ENCODE peak calls at places on chromosomes 12 and 14, in nine cellular contexts. One of them, this sample, is unnamed.
A peak's percentile ranks its signal among the peaks of the same experiment; 100 is the strongest.

GRCh38 chr12:119913931-119914330 is 36.8 kb upstream of the CIT start:
- DNase-seq in tibial artery: no peak
- DNase-seq in psoas muscle: no peak
- DNase-seq in Peyer's patch: no peak
- DNase-seq in ovary: no peak
- DNase-seq in MM.1S: no peak
- DNase-seq in aorta: no peak
- DNase-seq in spleen: no peak
- DNase-seq in heart right ventricle: no peak
- DNase-seq in this sample: no peak

GRCh38 chr14:94536836-94537235 is 24.4 kb upstream of the SERPINA4 start:
- DNase-seq in tibial artery: no peak
- DNase-seq in psoas muscle: no peak
- DNase-seq in Peyer's patch: no peak
- DNase-seq in ovary: no peak
- DNase-seq in MM.1S: no peak
- DNase-seq in aorta: no peak
- DNase-seq in spleen: no peak
- DNase-seq in heart right ventricle: no peak
- DNase-seq in this sample: no peak

GRCh38 chr12:75571204-75571603 is 59.8 kb upstream of the KRR1 start:
- DNase-seq in tibial artery: no peak
- DNase-seq in psoas muscle: no peak
- DNase-seq in Peyer's patch: no peak
- DNase-seq in ovary: no peak
- DNase-seq in MM.1S: no peak
- DNase-seq in aorta: no peak
- DNase-seq in spleen: no peak
- DNase-seq in heart right ventricle: no peak
- DNase-seq in this sample: no peak

GRCh38 chr12:81520064-81520945 is 238.8 kb downstream of the PPFIA2 start:
- DNase-seq in tibial artery: no peak
- DNase-seq in psoas muscle: no peak
- DNase-seq in Peyer's patch: no peak
- DNase-seq in ovary: no peak
- DNase-seq in MM.1S: peak; percentile 67
- DNase-seq in aorta: no peak
- DNase-seq in spleen: no peak
- DNase-seq in heart right ventricle: no peak
- DNase-seq in this sample: no peak

GRCh38 chr12:64890873-64891468 is 66.5 kb downstream of the TBC1D30 start:
- DNase-seq in tibial artery: no peak
- DNase-seq in psoas muscle: no peak
- DNase-seq in Peyer's patch: no peak
- DNase-seq in ovary: no peak
- DNase-seq in MM.1S: peak; percentile 63
- DNase-seq in aorta: no peak
- DNase-seq in spleen: no peak
- DNase-seq in heart right ventricle: no peak
- DNase-seq in this sample: peak; percentile 5

GRCh38 chr14:50875359-50876090 is 3.7 kb downstream of the ABHD12B start:
- DNase-seq in tibial artery: no peak
- DNase-seq in psoas muscle: no peak
- DNase-seq in Peyer's patch: no peak
- DNase-seq in ovary: no peak
- DNase-seq in MM.1S: peak; percentile 90
- DNase-seq in aorta: no peak
- DNase-seq in spleen: no peak
- DNase-seq in heart right ventricle: no peak
- DNase-seq in this sample: no peak

GRCh38 chr14:67704484-67705089 is 2.9 kb downstream of the RDH12 start:
- DNase-seq in tibial artery: no peak
- DNase-seq in psoas muscle: no peak
- DNase-seq in Peyer's patch: no peak
- DNase-seq in ovary: no peak
- DNase-seq in MM.1S: peak; percentile 47
- DNase-seq in aorta: no peak
- DNase-seq in spleen: no peak
- DNase-seq in heart right ventricle: peak; percentile 16
- DNase-seq in this sample: no peak

GRCh38 chr12:104686196-104686595 is 229.4 kb downstream of the CHST11 start:
- DNase-seq in tibial artery: no peak
- DNase-seq in psoas muscle: no peak
- DNase-seq in Peyer's patch: no peak
- DNase-seq in ovary: no peak
- DNase-seq in MM.1S: no peak
- DNase-seq in aorta: no peak
- DNase-seq in spleen: no peak
- DNase-seq in heart right ventricle: no peak
- DNase-seq in this sample: no peak

GRCh38 chr12:126139355-126139754 is 1074.1 kb downstream of the AACS start:
- DNase-seq in tibial artery: no peak
- DNase-seq in psoas muscle: no peak
- DNase-seq in Peyer's patch: no peak
- DNase-seq in ovary: no peak
- DNase-seq in MM.1S: no peak
- DNase-seq in aorta: no peak
- DNase-seq in spleen: no peak
- DNase-seq in heart right ventricle: no peak
- DNase-seq in this sample: no peak

GRCh38 chr14:103385994-103386491 is 828 bp downstream of the MARK3 start:
- DNase-seq in tibial artery: no peak
- DNase-seq in psoas muscle: peak; percentile 43
- DNase-seq in Peyer's patch: peak; percentile 70
- DNase-seq in ovary: no peak
- DNase-seq in MM.1S: peak; percentile 8
- DNase-seq in aorta: peak; percentile 79
- DNase-seq in spleen: peak; percentile 86
- DNase-seq in heart right ventricle: peak; percentile 21
- DNase-seq in this sample: peak; percentile 46

GRCh38 chr12:104347374-104348075 is 44.0 kb downstream of the EID3 start:
- DNase-seq in tibial artery: no peak
- DNase-seq in psoas muscle: no peak
- DNase-seq in Peyer's patch: no peak
- DNase-seq in ovary: no peak
- DNase-seq in MM.1S: no peak
- DNase-seq in aorta: no peak
- DNase-seq in spleen: no peak
- DNase-seq in heart right ventricle: no peak
- DNase-seq in this sample: no peak

GRCh38 chr12:62576503-62576902 is 109.9 kb downstream of the MON2 start:
- DNase-seq in tibial artery: no peak
- DNase-seq in psoas muscle: no peak
- DNase-seq in Peyer's patch: no peak
- DNase-seq in ovary: no peak
- DNase-seq in MM.1S: no peak
- DNase-seq in aorta: no peak
- DNase-seq in spleen: no peak
- DNase-seq in heart right ventricle: no peak
- DNase-seq in this sample: no peak

GRCh38 chr12:6076340-6076739 is 48.1 kb downstream of the VWF start:
- DNase-seq in tibial artery: no peak
- DNase-seq in psoas muscle: no peak
- DNase-seq in Peyer's patch: no peak
- DNase-seq in ovary: no peak
- DNase-seq in MM.1S: no peak
- DNase-seq in aorta: no peak
- DNase-seq in spleen: no peak
- DNase-seq in heart right ventricle: no peak
- DNase-seq in this sample: no peak

GRCh38 chr12:52204095-52204930 is 12.5 kb upstream of the KRT80 start:
- DNase-seq in tibial artery: no peak
- DNase-seq in psoas muscle: no peak
- DNase-seq in Peyer's patch: peak; percentile 36
- DNase-seq in ovary: no peak
- DNase-seq in MM.1S: no peak
- DNase-seq in aorta: peak; percentile 49
- DNase-seq in spleen: peak; percentile 38
- DNase-seq in heart right ventricle: no peak
- DNase-seq in this sample: peak; percentile 19

GRCh38 chr12:52206309-52207040 is 14.7 kb upstream of the KRT80 start:
- DNase-seq in tibial artery: peak; percentile 10
- DNase-seq in psoas muscle: no peak
- DNase-seq in Peyer's patch: peak; percentile 35
- DNase-seq in ovary: no peak
- DNase-seq in MM.1S: no peak
- DNase-seq in aorta: peak; percentile 63
- DNase-seq in spleen: peak; percentile 58
- DNase-seq in heart right ventricle: no peak
- DNase-seq in this sample: peak; percentile 25

GRCh38 chr12:52204931-52205505 is 13.2 kb upstream of the KRT80 start:
- DNase-seq in tibial artery: no peak
- DNase-seq in psoas muscle: no peak
- DNase-seq in Peyer's patch: peak; percentile 34
- DNase-seq in ovary: no peak
- DNase-seq in MM.1S: no peak
- DNase-seq in aorta: peak; percentile 66
- DNase-seq in spleen: peak; percentile 36
- DNase-seq in heart right ventricle: no peak
- DNase-seq in this sample: peak; percentile 22

GRCh38 chr12:52207106-52207505 is 15.3 kb upstream of the KRT80 start:
- DNase-seq in tibial artery: peak; percentile 4
- DNase-seq in psoas muscle: no peak
- DNase-seq in Peyer's patch: no peak
- DNase-seq in ovary: no peak
- DNase-seq in MM.1S: no peak
- DNase-seq in aorta: peak; percentile 69
- DNase-seq in spleen: peak; percentile 44
- DNase-seq in heart right ventricle: no peak
- DNase-seq in this sample: peak; percentile 16

GRCh38 chr12:52205584-52206308 is 13.9 kb upstream of the KRT80 start:
- DNase-seq in tibial artery: peak; percentile 9
- DNase-seq in psoas muscle: no peak
- DNase-seq in Peyer's patch: peak; percentile 49
- DNase-seq in ovary: no peak
- DNase-seq in MM.1S: no peak
- DNase-seq in aorta: peak; percentile 41
- DNase-seq in spleen: peak; percentile 10
- DNase-seq in heart right ventricle: no peak
- DNase-seq in this sample: no peak
- H3K4me1 ChIP-seq in tibial artery: no peaks in the 10 kb centered on the region
- H3K4me1 ChIP-seq in psoas muscle: peaks cover 5% of the 10 kb centered on the region
- H3K4me1 ChIP-seq in Peyer's patch: no peaks in the 10 kb centered on the region
- H3K4me1 ChIP-seq in ovary: peaks cover 1% of the 10 kb centered on the region
- H3K4me1 ChIP-seq in MM.1S: no peaks in the 10 kb centered on the region
- H3K4me1 ChIP-seq in aorta: no peaks in the 10 kb centered on the region
- H3K4me1 ChIP-seq in spleen: peaks cover 49% of the 10 kb centered on the region
- H3K4me1 ChIP-seq in heart right ventricle: peaks cover 9% of the 10 kb centered on the region
- H3K4me1 ChIP-seq in this sample: no peaks in the 10 kb centered on the region

DNA sequence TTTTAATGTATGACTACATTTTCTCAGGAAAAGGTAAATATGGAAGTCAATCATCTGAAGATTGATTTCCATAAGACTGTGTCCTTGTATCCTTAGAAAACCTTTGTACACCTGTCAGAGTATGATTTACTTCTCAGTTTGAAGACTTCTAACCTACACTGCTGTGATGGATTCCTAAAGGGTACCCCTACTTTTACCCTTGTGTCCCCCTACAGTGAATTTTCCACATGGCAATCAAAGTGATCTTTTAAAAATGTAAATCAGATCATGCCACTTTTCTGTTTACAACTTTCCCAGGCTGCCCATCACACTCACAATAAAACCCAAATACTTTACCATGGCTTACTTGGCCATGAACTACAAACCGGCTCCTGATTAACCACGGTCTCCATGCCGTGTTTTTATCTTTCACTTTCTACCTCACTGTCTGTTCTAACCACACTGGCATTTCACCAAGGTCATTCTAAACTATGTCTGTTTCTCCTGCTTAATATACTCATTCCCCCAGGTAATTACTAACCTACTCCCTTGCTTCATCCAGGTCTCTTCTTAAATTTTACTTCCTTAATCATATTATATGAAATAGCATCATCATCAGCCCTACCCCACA is 8.1 kb downstream of the DNAI7 start:
- DNase-seq in tibial artery: no peak
- DNase-seq in psoas muscle: no peak
- DNase-seq in Peyer's patch: no peak
- DNase-seq in ovary: no peak
- DNase-seq in MM.1S: peak; percentile 74
- DNase-seq in aorta: no peak
- DNase-seq in spleen: no peak
- DNase-seq in heart right ventricle: no peak
- DNase-seq in this sample: no peak
- H3K4me3 ChIP-seq in tibial artery: no peak overlapping the region
- H3K4me3 ChIP-seq in psoas muscle: no peak overlapping the region
- H3K4me3 ChIP-seq in Peyer's patch: no peak overlapping the region
- H3K4me3 ChIP-seq in ovary: no peak overlapping the region
- H3K4me3 ChIP-seq in MM.1S: peak overlapping the region; percentile 36
- H3K4me3 ChIP-seq in aorta: no peak overlapping the region
- H3K4me3 ChIP-seq in spleen: no peak overlapping the region
- H3K4me3 ChIP-seq in heart right ventricle: no peak overlapping the region
- H3K4me3 ChIP-seq in this sample: no peak overlapping the region

GRCh38 chr12:3772380-3772779 is 19.5 kb upstream of the CRACR2A start:
- DNase-seq in tibial artery: no peak
- DNase-seq in psoas muscle: no peak
- DNase-seq in Peyer's patch: no peak
- DNase-seq in ovary: no peak
- DNase-seq in MM.1S: no peak
- DNase-seq in aorta: no peak
- DNase-seq in spleen: no peak
- DNase-seq in heart right ventricle: no peak
- DNase-seq in this sample: no peak

GRCh38 chr12:3771853-3772252 is 18.9 kb upstream of the CRACR2A start:
- DNase-seq in tibial artery: no peak
- DNase-seq in psoas muscle: no peak
- DNase-seq in Peyer's patch: no peak
- DNase-seq in ovary: no peak
- DNase-seq in MM.1S: no peak
- DNase-seq in aorta: no peak
- DNase-seq in spleen: no peak
- DNase-seq in heart right ventricle: peak; percentile 49
- DNase-seq in this sample: no peak

GRCh38 chr12:3770891-3771290 is 18.0 kb upstream of the CRACR2A start:
- DNase-seq in tibial artery: no peak
- DNase-seq in psoas muscle: no peak
- DNase-seq in Peyer's patch: no peak
- DNase-seq in ovary: no peak
- DNase-seq in MM.1S: no peak
- DNase-seq in aorta: no peak
- DNase-seq in spleen: no peak
- DNase-seq in heart right ventricle: no peak
- DNase-seq in this sample: no peak

GRCh38 chr12:3768911-3769447 is 16.1 kb upstream of the CRACR2A start:
- DNase-seq in tibial artery: no peak
- DNase-seq in psoas muscle: no peak
- DNase-seq in Peyer's patch: no peak
- DNase-seq in ovary: no peak
- DNase-seq in MM.1S: no peak
- DNase-seq in aorta: no peak
- DNase-seq in spleen: no peak
- DNase-seq in heart right ventricle: no peak
- DNase-seq in this sample: no peak
- H3K4me1 ChIP-seq in tibial artery: no peaks in the 10 kb centered on the region
- H3K4me1 ChIP-seq in psoas muscle: no peaks in the 10 kb centered on the region
- H3K4me1 ChIP-seq in Peyer's patch: no peaks in the 10 kb centered on the region
- H3K4me1 ChIP-seq in ovary: no peaks in the 10 kb centered on the region
- H3K4me1 ChIP-seq in MM.1S: no peaks in the 10 kb centered on the region
- H3K4me1 ChIP-seq in aorta: no peaks in the 10 kb centered on the region
- H3K4me1 ChIP-seq in spleen: no peaks in the 10 kb centered on the region
- H3K4me1 ChIP-seq in heart right ventricle: no peaks in the 10 kb centered on the region
- H3K4me1 ChIP-seq in this sample: no peaks in the 10 kb centered on the region

GRCh38 chr14:80100681-80101080 is 110.6 kb downstream of the DIO2 start:
- DNase-seq in tibial artery: no peak
- DNase-seq in psoas muscle: no peak
- DNase-seq in Peyer's patch: no peak
- DNase-seq in ovary: no peak
- DNase-seq in MM.1S: no peak
- DNase-seq in aorta: no peak
- DNase-seq in spleen: no peak
- DNase-seq in heart right ventricle: no peak
- DNase-seq in this sample: no peak

GRCh38 chr14:80095623-80096022 is 115.7 kb downstream of the DIO2 start:
- DNase-seq in tibial artery: no peak
- DNase-seq in psoas muscle: no peak
- DNase-seq in Peyer's patch: no peak
- DNase-seq in ovary: no peak
- DNase-seq in MM.1S: no peak
- DNase-seq in aorta: no peak
- DNase-seq in spleen: no peak
- DNase-seq in heart right ventricle: no peak
- DNase-seq in this sample: no peak
- H3K4me3 ChIP-seq in tibial artery: no peak overlapping the region
- H3K4me3 ChIP-seq in psoas muscle: no peak overlapping the region
- H3K4me3 ChIP-seq in Peyer's patch: no peak overlapping the region
- H3K4me3 ChIP-seq in ovary: no peak overlapping the region
- H3K4me3 ChIP-seq in MM.1S: no peak overlapping the region
- H3K4me3 ChIP-seq in aorta: no peak overlapping the region
- H3K4me3 ChIP-seq in spleen: no peak overlapping the region
- H3K4me3 ChIP-seq in heart right ventricle: no peak overlapping the region
- H3K4me3 ChIP-seq in this sample: no peak overlapping the region